ENCODE peak calls at places on chromosome 1, in six cellular contexts. O is RPMI7951; M is CD8-positive, alpha-beta memory T cell; A is CD4-positive, alpha-beta T cell; F is activated CD4-positive, alpha-beta T cell treated with anti-CD3 and anti-CD28 coated beads for 36 hours; U is cardiac fibroblast. W is an unnamed sample.

GRCh38 chr1:8464987-8465386 is 147.1 kb downstream of the SLC45A1 start:
- DNase-seq in M (no peak), A (no peak), O (no peak), F (no peak), U (peak; percentile 17), W (peak; percentile 54)

GRCh38 chr1:9352364-9353140 is 59.9 kb downstream of the SPSB1 start:
- DNase-seq in M (no peak), U (no peak), F (no peak), O (no peak), A (no peak), W (peak; percentile 89)

GRCh38 chr1:59055908-59056719 is 240.8 kb upstream of the FGGY start:
- DNase-seq in U (no peak), M (no peak), O (no peak), F (no peak), A (no peak), W (peak; percentile 11)

GRCh38 chr1:160879056-160879455 is 5.9 kb downstream of the ITLN1 start:
- DNase-seq in U (no peak), O (no peak), A (no peak), F (no peak), M (no peak), W (no peak)

GRCh38 chr1:6014130-6014999 is 22.1 kb upstream of the NPHP4 start:
- DNase-seq in F (no peak), A (no peak), M (no peak), U (no peak), O (no peak), W (no peak)

GRCh38 chr1:25549273-25550154 is 6.1 kb downstream of the LDLRAP1 start:
- DNase-seq in O (peak; percentile 95), A (peak; percentile 66), U (peak; percentile 62), F (peak; percentile 90), M (peak; percentile 57), W (no peak)

GRCh38 chr1:33181038-33181861 is 593 bp downstream of the TRIM62 start:
- DNase-seq in U (peak; percentile 34), M (peak; percentile 14), A (peak; percentile 23), F (peak; percentile 58), O (peak; percentile 64), W (peak; percentile 86)

GRCh38 chr1:180366386-180367068 is 135.8 kb downstream of the ACBD6 start:
- DNase-seq in O (no peak), F (no peak), M (no peak), A (no peak), U (peak; percentile 56), W (peak; percentile 59)

GRCh38 chr1:147840909-147841308 is 61.7 kb upstream of the GJA8 start:
- DNase-seq in M (no peak), O (no peak), U (peak; percentile 34), A (no peak), F (peak; percentile 52), W (no peak)

W was measured in left kidney.